ENCODE peak calls at places on chromosomes 1 and 21, in nine cellular contexts. N is transverse colon, A is stomach, D is breast epithelium, Y is HCT116, R is sigmoid colon, T is K562, I is endothelial cell of umbilical vein, S is Panc1. J is an unnamed sample. For H3K27me3, the result is how much of the 10 kb centered on the place peaks cover.

GRCh38 chr21:45542242-45542666 is at the start of gene SLC19A1:
- DNase-seq in N (peak), A (peak), D (peak), Y (no peak), R (peak), T (peak), I (peak), S (no peak), J (peak)

GRCh38 chr1:99266731-99267130 is 2.4 kb downstream of the PLPPR4 start:
- DNase-seq in N (no peak), A (no peak), D (no peak), Y (no peak), R (no peak), T (no peak), I (no peak), S (no peak), J (no peak)

GRCh38 chr1:49436865-49437264 is 586.9 kb downstream of the AGBL4 start:
- DNase-seq in N (no peak), A (no peak), D (no peak), Y (no peak), R (no peak), T (no peak), I (no peak), S (no peak), J (no peak)

GRCh38 chr1:226629896-226630550 is 81.5 kb downstream of the STUM start:
- DNase-seq in N (no peak), A (no peak), D (no peak), Y (no peak), R (peak), T (no peak), I (no peak), S (no peak), J (no peak)

GRCh38 chr1:81149649-81150335 is 650.9 kb upstream of the ADGRL2 start:
- DNase-seq in N (no peak), A (no peak), D (no peak), Y (no peak), R (no peak), T (no peak), I (peak), S (no peak), J (no peak)

GRCh38 chr1:176692431-176692830 is 229.5 kb downstream of the PAPPA2 start:
- DNase-seq in N (peak), A (no peak), D (no peak), Y (no peak), R (peak), T (no peak), I (no peak), S (no peak), J (no peak)

GRCh38 chr1:26907071-26907922 is 6.5 kb downstream of the NR0B2 start:
- DNase-seq in N (peak), A (peak), D (peak), Y (peak), R (no peak), T (peak), I (peak), S (peak), J (no peak)

GRCh38 chr21:35737899-35738341 is 322.4 kb downstream of the SETD4 start:
- DNase-seq in N (no peak), A (no peak), D (no peak), Y (no peak), R (peak), T (no peak), I (no peak), S (no peak), J (no peak)

DNA sequence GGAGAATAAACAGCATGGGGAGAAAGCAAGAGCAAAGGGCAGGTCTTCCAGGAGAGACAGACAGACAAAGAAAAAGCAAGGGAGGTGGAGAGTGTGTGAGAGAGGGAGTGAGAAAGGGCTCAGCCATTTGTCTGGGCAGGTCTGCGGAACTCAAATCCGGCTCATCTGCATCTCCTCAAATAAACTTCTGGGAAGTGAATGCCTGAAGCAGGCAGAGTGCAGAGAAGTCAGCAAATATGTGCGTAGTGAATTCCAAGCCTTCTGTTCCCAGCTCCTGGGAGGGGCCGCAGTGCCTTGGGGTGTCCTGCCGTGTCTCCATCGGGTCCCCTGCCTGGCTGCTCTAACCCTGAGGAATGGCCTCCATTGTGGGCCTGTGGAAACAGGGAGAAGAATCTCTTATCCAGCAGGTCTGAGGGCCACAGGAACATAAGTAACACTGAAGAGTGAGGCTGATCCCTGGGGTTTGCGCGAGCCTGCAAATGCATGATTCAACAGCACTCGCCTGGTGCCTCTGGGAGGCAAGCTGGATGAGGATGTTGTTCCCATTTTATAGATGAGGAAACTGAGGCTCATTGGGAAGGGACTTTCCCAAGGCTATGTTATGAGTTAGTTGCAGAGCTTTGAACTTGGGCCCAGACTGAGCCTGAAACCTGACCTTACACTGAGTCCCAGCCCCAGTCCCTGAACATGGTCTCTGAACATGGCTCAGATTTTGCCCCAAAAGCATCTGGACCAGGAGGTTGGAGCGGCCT is 27.5 kb upstream of the POU3F1 start:
- DNase-seq in N (no peak), A (no peak), D (no peak), Y (no peak), R (no peak), T (no peak), I (no peak), S (no peak), J (peak)
- H3K27me3 ChIP-seq in N (under half), A (half or more), D (under half), Y (under half), R (under half), T (under half), I (under half), S (under half), J (under half)

DNA sequence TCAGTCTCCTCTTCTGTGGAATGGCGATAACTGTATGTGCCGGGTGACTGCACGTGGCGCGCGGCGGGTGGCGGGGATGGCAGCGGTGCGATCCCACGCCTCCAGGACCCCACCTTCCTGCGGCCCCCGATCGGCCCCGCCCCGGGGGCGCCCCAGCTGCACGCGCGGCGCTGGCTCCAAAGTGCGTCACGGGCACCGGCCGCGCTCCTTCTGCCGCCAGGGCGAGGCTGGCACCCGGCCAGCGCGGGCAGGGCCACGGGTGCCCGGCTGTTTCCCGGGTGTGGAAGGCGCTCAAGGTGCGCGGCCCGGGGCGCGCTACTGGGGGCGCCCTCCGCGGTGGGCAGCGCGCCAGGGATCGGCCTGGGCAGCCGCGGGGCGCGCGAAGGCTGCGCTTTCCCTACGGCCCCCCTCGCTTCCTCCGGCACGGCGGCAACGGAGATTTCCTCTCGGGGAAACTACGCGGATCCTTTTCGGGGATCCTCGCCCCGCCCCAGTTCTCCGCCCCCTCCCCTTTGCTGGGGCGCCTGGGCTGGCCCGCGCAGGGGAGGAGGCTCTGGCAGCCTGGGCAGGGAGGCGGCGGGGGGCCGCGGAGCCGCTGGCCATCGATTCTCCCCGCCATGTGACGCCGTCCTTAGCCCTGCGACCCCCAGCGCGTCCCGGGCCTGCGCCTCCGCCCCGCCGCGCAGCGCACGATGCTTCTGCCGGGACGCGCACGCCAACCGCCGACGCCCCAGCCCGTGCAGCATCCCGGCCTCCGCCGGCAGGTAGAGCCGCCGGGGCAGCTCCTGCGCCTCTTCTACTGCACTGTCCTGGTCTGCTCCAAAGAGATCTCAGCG is at the start of gene EVA1C:
- DNase-seq in N (peak), A (peak), D (peak), Y (no peak), R (peak), T (peak), I (peak), S (no peak), J (peak)
- TF ChIP-seq POLR2AphosphoS5 in N (peak), A (peak), D (peak), Y (no peak), R (peak), T (no peak), I (no peak), S (no peak), J (no peak)

DNA sequence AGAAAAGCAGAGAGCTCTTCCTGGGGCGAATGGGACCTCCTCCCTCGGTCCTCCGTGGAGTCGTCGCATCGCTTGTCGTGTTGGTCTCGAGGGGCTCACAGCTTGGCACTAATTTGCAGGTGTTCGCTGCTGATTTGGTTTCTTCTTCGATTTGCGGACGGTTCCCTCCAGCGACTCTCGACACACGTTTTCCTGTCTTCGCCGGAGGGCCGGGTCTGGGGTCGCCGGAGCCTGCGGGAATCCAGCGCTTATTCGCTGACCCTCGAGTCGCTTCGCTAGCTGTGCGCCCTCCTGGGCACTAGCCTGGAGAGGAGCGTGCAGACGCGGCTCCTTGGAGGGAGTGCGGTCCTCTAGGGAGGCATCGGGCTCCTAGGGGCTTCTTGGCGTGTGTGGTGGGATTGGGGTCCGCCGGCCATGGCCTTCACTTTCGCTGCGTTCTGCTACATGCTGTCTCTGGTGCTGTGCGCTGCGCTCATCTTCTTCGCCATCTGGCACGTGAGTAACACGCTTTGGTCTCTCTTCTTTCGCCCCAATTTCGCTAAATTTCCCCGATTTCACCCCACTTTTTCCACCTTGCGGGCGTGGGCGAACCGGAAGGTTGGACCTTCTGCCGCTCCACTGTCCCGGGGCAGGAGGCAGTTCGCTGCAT is 768 bp downstream of the CNIH3 start:
- DNase-seq in N (no peak), A (no peak), D (no peak), Y (no peak), R (no peak), T (no peak), I (no peak), S (no peak), J (no peak)
- H3K27me3 ChIP-seq in N (half or more), A (half or more), D (under half), Y (under half), R (under half), T (under half), I (under half), S (under half), J (under half)

GRCh38 chr1:67575861-67576260 is 109.1 kb upstream of the GADD45A start:
- DNase-seq in N (no peak), A (no peak), D (no peak), Y (no peak), R (no peak), T (no peak), I (peak), S (no peak), J (peak)

GRCh38 chr1:67579623-67580394 is 105.2 kb upstream of the GADD45A start:
- DNase-seq in N (no peak), A (no peak), D (no peak), Y (no peak), R (no peak), T (no peak), I (no peak), S (no peak), J (no peak)

GRCh38 chr1:67576474-67576873 is 108.5 kb upstream of the GADD45A start:
- DNase-seq in N (no peak), A (no peak), D (no peak), Y (no peak), R (no peak), T (no peak), I (no peak), S (no peak), J (no peak)

GRCh38 chr1:67578397-67579020 is 106.5 kb upstream of the GADD45A start:
- DNase-seq in N (no peak), A (peak), D (no peak), Y (no peak), R (no peak), T (no peak), I (no peak), S (no peak), J (no peak)

DNA sequence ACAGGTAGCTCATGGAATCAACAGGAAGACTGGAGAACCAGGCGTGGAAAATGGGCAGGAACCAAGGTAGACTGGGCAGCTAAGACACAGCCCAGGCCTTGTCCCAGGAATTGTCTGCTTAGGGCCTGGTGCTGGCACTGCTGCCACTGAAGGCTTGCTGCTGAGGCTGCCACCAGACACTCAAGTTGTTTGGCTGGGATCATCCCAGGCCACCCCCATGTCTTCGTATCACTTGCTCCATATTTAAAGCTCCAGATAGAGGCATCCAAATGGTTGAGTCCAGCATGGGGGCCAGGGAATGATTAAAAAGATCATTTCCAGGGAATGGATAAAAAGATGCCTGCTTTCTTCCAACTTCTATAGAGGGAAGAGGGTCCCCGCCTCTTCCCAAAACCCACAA is 107.4 kb upstream of the GADD45A start:
- DNase-seq in N (no peak), A (no peak), D (no peak), Y (no peak), R (no peak), T (no peak), I (no peak), S (no peak), J (no peak)
- TF ChIP-seq POLR2AphosphoS5 in N (no peak), A (no peak), D (no peak), Y (no peak), R (no peak), T (no peak), I (no peak), S (no peak), J (no peak)

DNA sequence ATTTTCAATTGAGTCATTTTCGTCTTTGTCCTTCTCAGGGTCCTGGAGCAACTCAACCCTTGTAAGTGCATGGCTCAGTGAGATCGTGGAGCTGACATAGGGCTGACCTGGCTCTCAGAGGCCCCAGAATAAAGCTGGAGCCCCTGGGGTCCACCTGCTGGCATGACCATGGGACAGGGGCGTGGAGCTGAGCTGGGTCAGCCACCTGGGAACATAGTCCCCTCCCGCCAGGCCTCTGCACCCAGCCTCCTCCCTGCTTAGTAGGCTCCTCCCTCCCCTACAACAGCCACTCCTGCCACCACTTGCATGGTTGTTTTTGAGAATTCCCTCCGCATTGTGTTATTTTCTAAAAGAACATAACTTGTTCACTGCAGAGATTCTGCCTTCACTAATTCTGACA is 3.1 kb upstream of the RIPK4 start:
- DNase-seq in N (peak), A (no peak), D (peak), Y (no peak), R (no peak), T (no peak), I (no peak), S (no peak), J (no peak)
- H3K27me3 ChIP-seq in N (half or more), A (half or more), D (under half), Y (under half), R (half or more), T (half or more), I (half or more), S (under half), J (under half)

DNA sequence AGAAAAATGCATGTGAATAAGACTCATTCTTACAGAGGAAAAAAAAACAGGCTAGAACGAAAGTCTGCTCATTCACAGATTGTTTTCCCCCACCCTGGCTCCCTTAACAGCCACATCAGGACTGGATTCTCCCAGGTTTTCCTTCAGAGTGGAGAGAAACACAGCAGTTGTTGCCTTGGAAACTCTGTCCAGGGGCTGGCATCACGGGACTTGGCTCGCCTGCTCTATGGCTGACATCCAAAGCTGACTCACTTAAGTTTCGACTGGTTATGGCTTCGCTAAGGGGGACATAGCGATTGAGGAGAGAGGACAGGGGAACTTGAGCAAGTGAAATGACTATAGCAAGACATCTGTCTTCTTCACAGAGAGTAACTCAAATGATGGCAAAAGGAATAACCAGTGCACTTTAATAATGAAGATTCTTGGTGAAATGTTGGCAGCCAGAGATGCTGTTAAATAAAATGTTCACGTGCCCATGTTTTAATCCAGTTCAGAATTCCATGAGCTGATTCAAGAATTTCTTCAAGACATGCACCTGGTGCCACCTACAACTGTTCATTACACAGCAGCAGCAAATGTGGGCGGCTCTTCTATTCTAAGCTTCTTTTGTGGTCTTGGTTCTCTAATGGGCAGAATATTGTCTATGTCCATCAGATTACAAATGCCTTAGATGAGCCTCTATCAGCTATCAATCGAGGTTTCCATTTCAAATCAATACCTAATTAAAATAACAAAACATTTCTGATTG is 21.8 kb downstream of the MIS18A start:
- DNase-seq in N (peak), A (peak), D (no peak), Y (no peak), R (peak), T (no peak), I (peak), S (no peak), J (peak)
- TF ChIP-seq POLR2AphosphoS5 in N (peak), A (peak), D (no peak), Y (no peak), R (peak), T (no peak), I (no peak), S (no peak), J (peak)

J was measured in prostate gland.